ENCODE peak calls at places on chromosomes 5 and 9, in five cellular contexts. T, F, W, D and M are unnamed samples.

GRCh38 chr5:6328173-6328572 is 50.2 kb downstream of the MED10 start:
- DNase-seq in D (no peak), F (no peak), W (peak), T (no peak), M (peak)

GRCh38 chr5:134430001-134430569 is 18.4 kb upstream of the CDKN2AIPNL start:
- DNase-seq in W (no peak), D (no peak), F (no peak), T (peak), M (no peak)

GRCh38 chr5:59115345-59115744 is 532.5 kb downstream of the RAB3C start:
- DNase-seq in D (no peak), T (no peak), F (no peak), W (no peak), M (no peak)

GRCh38 chr5:170296036-170296934 is 1.3 kb downstream of the LCP2 start:
- DNase-seq in D (no peak), F (no peak), T (no peak), W (no peak), M (peak)

GRCh38 chr5:116574682-116575634 is at the start of gene SEMA6A:
- DNase-seq in F (peak), W (peak), T (peak), D (peak), M (peak)

GRCh38 chr9:138052635-138053320 is 175.2 kb downstream of the CACNA1B start:
- DNase-seq in D (no peak), F (peak), W (no peak), T (peak), M (no peak)

GRCh38 chr5:57069115-57069835 is 104.6 kb upstream of the GPBP1 start:
- DNase-seq in F (no peak), T (no peak), W (no peak), D (no peak), M (peak)

GRCh38 chr9:93041108-93041802 is 17.2 kb upstream of the SUSD3 start:
- DNase-seq in F (no peak), D (no peak), W (peak), T (no peak), M (peak)

GRCh38 chr9:130770679-130771442 is 64.2 kb upstream of the ABL1 start:
- DNase-seq in W (no peak), T (no peak), D (no peak), F (no peak), M (peak)

GRCh38 chr9:3879731-3880493 is 354.1 kb upstream of the RFX3 start:
- DNase-seq in W (no peak), F (no peak), T (no peak), D (no peak), M (no peak)

GRCh38 chr5:142466195-142466951 is 141.6 kb upstream of the SPRY4 start:
- DNase-seq in D (no peak), F (peak), T (no peak), W (no peak), M (no peak)

GRCh38 chr5:180367991-180368390 is 14.9 kb upstream of the GFPT2 start:
- DNase-seq in W (no peak), D (no peak), T (no peak), F (no peak), M (no peak)

GRCh38 chr5:177429248-177430045 is 3.0 kb downstream of the GRK6 start:
- DNase-seq in T (peak), D (peak), F (no peak), W (no peak), M (no peak)

GRCh38 chr5:13957032-13957645 is 12.7 kb upstream of the DNAH5 start:
- DNase-seq in F (no peak), D (no peak), W (peak), T (no peak), M (peak)

GRCh38 chr9:127711831-127712274 is 3.6 kb downstream of the PTRH1 start:
- DNase-seq in F (no peak), D (no peak), T (no peak), W (no peak), M (no peak)

GRCh38 chr9:130982636-130983282 is 26.2 kb upstream of the LAMC3 start:
- DNase-seq in W (no peak), T (no peak), F (no peak), D (no peak), M (no peak)

DNA sequence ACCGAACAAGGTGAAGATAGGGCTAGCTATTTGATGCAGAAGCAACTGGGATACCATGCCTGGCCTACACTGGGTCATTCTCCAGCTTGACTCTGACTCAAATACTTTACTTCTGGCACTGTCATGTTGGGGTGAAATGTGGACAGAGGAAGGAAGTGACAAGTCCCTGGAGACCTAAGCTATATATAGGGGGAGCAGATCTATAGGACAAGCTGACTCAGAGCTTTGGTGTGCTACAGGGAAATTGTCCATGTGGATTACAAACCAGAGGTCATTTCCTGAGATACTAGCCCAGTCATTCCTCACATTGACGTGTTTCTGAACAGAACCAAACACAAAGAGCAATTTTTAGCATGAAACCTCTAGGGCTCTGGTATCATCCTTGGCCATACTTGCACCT is 531.6 kb upstream of the CLINT1 start:
- DNase-seq in F (no peak), W (no peak), T (no peak), D (no peak), M (no peak)
- TF ChIP-seq POLR2A in F (no peak), W (no peak), T (no peak), D (no peak), M (no peak)

GRCh38 chr5:118987988-118988945 is at the start of gene DTWD2:
- DNase-seq in D (peak), W (peak), F (peak), T (peak), M (peak)
- TF ChIP-seq POLR2A in D (peak), W (no peak), F (no peak), T (no peak), M (peak)

DNA sequence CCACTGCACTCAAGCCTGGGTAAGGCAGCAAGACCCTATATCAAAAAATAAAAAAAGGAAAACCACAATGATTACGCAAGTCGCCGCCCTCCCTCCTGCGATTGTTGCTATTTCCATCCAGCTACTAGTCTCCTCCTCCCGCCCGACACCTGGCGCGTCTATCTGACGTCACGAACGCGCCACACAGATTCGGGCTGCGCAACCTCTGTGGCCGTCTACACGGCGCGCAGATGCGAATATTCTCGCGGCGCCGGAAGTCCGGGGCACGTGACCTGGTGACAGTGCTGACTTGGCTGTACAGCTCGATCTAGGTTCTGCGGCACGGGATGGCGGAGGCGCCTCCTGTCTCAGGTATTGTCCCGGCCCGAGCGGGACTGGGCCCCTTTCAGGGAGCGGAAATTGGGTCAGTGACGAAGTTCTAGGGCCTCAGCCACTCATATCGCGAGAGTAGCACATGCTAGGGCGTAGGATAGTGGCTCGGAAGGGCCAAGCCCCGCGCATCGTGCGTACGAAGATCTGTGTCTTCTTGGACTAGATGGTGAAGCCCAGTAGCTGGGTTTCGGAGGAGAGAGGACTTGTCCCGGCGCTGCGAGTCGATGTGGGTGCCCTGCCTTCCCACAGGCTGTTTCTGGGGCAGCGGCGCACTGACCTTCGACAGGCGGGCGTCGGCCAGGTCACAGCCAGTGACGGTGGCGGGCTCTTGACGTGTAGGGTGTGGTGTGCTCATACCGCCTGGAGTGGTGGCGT is at the start of gene NFX1:
- DNase-seq in T (peak), D (peak), W (peak), F (peak), M (peak)
- TF ChIP-seq POLR2A in T (peak), D (peak), W (peak), F (peak), M (peak)

DNA sequence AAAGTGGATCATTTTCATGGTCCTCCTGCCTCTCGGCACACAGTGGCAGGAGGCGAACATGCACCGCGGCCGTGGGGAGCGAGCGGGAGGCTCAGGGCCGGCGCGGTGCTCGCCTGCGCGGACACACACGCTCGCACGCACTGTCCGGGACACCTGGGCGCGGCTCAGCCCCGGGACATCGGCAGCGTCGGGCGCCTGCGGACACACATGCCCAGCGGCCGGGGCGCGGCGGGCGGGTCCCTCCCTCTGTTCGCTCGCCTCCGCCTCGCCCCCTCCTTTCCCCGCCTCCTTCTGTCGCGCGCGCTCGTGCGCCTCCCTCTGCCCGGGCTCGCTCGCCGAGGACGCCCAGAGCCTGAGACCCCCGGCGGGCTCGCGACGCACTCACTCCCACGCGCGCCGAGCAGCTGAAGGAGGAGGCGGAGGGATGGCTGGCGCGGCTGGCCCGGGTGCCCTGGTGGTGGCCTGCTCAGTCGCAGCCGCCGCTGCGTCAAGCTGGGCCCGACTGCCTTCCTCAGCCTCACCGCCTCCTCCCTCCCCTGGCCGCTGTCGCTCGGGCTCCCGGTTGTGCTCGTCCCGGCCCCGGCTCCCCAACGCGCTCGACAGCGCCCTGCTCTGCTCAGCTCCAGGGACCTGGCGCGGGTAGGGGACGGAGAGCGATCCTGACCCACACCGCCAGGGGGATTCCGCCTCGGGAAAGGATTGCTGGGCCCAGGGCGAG is at the start of gene FRMD3:
- DNase-seq in F (peak), W (peak), D (peak), T (peak), M (peak)
- TF ChIP-seq POLR2A in F (no peak), W (no peak), D (peak), T (no peak), M (no peak)

DNA sequence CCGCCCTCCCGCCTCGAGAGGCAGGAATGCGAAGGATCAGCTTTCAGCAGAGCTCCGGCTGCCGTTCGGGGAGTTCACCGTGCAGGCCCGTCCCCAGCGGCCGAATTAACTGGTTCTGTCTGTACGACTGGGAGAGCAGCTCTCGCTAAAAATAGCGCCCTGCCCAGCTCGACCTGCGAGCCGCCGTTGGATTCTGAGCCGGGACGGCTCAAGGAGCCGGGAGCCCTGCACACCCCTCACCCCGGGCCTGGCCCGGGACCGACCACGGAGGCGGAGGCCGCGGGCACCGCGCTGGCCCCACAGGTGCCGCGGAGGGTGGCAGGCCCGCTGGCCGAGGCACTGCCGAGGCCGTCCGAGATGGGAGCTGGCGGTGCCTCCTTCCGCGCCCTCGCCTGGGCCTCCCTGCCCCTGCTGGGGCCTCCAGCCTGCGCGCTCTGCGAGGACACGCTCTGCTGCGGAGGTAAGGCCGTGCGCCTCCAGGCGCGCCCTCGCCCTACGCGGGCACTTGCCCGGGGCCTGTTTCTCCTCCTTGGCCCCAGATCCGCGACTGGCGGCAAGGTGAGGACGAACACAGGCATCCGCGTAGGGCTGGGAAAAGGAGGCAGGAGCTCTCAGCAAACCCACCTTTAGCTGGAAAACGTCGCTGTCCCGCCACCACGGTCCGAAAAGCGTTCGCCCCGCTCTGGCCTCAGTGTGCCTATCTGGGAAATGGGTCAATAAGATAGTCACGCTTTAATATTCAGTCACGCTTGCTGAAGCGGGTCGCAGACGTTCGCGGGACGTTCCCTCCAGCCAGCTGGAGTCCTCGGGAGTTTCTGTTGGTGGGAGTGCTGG is 53.0 kb upstream of the DAB2IP start:
- DNase-seq in W (peak), T (no peak), D (no peak), F (peak), M (no peak)
- TF ChIP-seq POLR2A in W (no peak), T (no peak), D (no peak), F (no peak), M (no peak)

DNA sequence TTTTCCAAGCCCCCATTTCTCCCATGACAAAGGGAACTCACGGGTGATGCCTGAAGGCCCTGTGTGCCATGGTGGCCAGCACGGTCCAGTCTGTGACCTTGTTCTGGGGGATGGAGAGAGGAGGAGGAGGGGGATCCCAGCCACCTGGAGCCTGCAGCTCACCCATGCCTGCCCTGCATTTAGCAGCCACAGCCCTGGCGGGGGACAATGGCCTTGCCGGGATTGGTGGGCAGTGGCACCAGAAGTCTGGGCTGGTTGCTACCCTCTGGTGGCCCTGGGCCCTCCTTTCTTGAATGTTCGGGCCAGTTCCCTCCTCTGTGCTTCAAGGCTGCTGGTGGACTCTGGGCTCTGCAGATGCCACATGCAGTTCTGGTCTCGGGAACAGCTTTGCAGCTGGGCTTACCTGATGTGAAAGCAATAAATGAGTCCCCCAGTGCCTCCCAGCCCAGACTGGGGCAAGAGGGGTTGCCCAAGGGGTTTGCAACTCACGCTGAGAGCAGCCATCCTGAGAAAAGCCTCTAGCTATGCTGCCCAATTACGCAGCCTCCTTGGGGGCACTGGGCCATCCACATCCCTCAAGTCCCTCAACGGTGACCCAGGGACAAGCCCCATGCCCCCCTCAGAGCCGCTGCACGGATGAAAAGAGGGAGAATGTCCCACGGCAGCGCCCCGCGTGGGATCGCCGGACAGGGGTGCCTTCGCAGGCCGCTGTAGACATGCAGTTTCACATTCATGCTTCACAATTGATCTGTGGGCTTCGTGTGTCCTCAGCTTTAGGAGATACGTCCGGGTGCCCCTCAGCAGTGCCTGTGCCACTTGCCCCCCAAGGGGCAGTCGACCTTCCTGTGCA is 49.2 kb upstream of the FCN1 start:
- DNase-seq in D (no peak), W (no peak), T (peak), F (peak), M (no peak)
- TF ChIP-seq POLR2A in D (no peak), W (no peak), T (no peak), F (no peak), M (no peak)

GRCh38 chr5:96528816-96529474 is 95.9 kb upstream of the PCSK1 start:
- DNase-seq in D (no peak), T (no peak), W (no peak), F (no peak), M (no peak)
- TF ChIP-seq POLR2A in D (no peak), T (no peak), W (no peak), F (no peak), M (no peak)